ENCODE peak calls at places on chromosomes 12 and 14, in ten cellular contexts. One of them, this sample, is unnamed.

GRCh38 chr12:109777544-109777943 is 55.7 kb downstream of the TRPV4 start:
- DNase-seq in stromal cell of bone marrow: no peak
- DNase-seq in RWPE1: peak
- DNase-seq in COR-L47: peak
- DNase-seq in GM04504: peak
- DNase-seq in NCI-H1694: no peak
- DNase-seq in activated T-cell treated with anti-CD3 and anti-CD28 coated beads for 1 hour: peak
- DNase-seq in NCI-H1417: peak
- DNase-seq in CMK: peak
- DNase-seq in RWPE2: no peak
- DNase-seq in this sample: no peak

GRCh38 chr12:10033783-10034381 is 3.4 kb downstream of the CLEC9A start:
- DNase-seq in stromal cell of bone marrow: no peak
- DNase-seq in RWPE1: peak
- DNase-seq in COR-L47: no peak
- DNase-seq in GM04504: no peak
- DNase-seq in NCI-H1694: no peak
- DNase-seq in activated T-cell treated with anti-CD3 and anti-CD28 coated beads for 1 hour: no peak
- DNase-seq in NCI-H1417: peak
- DNase-seq in CMK: no peak
- DNase-seq in RWPE2: no peak
- DNase-seq in this sample: no peak

GRCh38 chr12:90791445-90791844 is 163.5 kb downstream of the CCER1 start:
- DNase-seq in stromal cell of bone marrow: no peak
- DNase-seq in RWPE1: no peak
- DNase-seq in COR-L47: no peak
- DNase-seq in GM04504: no peak
- DNase-seq in NCI-H1694: no peak
- DNase-seq in activated T-cell treated with anti-CD3 and anti-CD28 coated beads for 1 hour: no peak
- DNase-seq in NCI-H1417: no peak
- DNase-seq in CMK: no peak
- DNase-seq in RWPE2: no peak
- DNase-seq in this sample: no peak

GRCh38 chr12:58916891-58917570 is 3.3 kb downstream of the LRIG3 start:
- DNase-seq in stromal cell of bone marrow: peak
- DNase-seq in RWPE1: no peak
- DNase-seq in COR-L47: no peak
- DNase-seq in GM04504: peak
- DNase-seq in NCI-H1694: no peak
- DNase-seq in activated T-cell treated with anti-CD3 and anti-CD28 coated beads for 1 hour: no peak
- DNase-seq in NCI-H1417: peak
- DNase-seq in CMK: no peak
- DNase-seq in RWPE2: no peak
- DNase-seq in this sample: no peak

GRCh38 chr12:68623984-68624383 is 13.3 kb downstream of the RAP1B start:
- DNase-seq in stromal cell of bone marrow: no peak
- DNase-seq in RWPE1: no peak
- DNase-seq in COR-L47: no peak
- DNase-seq in GM04504: peak
- DNase-seq in NCI-H1694: no peak
- DNase-seq in activated T-cell treated with anti-CD3 and anti-CD28 coated beads for 1 hour: no peak
- DNase-seq in NCI-H1417: no peak
- DNase-seq in CMK: no peak
- DNase-seq in RWPE2: no peak
- DNase-seq in this sample: no peak

GRCh38 chr12:6604254-6605029 is 2.7 kb downstream of the CHD4 start:
- DNase-seq in stromal cell of bone marrow: no peak
- DNase-seq in RWPE1: no peak
- DNase-seq in COR-L47: no peak
- DNase-seq in GM04504: no peak
- DNase-seq in NCI-H1694: no peak
- DNase-seq in activated T-cell treated with anti-CD3 and anti-CD28 coated beads for 1 hour: no peak
- DNase-seq in NCI-H1417: no peak
- DNase-seq in CMK: no peak
- DNase-seq in RWPE2: no peak
- DNase-seq in this sample: no peak

GRCh38 chr14:24741871-24742270 is 107.9 kb upstream of the GZMB start:
- DNase-seq in stromal cell of bone marrow: peak
- DNase-seq in RWPE1: no peak
- DNase-seq in COR-L47: no peak
- DNase-seq in GM04504: no peak
- DNase-seq in NCI-H1694: no peak
- DNase-seq in activated T-cell treated with anti-CD3 and anti-CD28 coated beads for 1 hour: no peak
- DNase-seq in NCI-H1417: no peak
- DNase-seq in CMK: no peak
- DNase-seq in RWPE2: no peak
- DNase-seq in this sample: no peak

GRCh38 chr14:36661506-36662257 is at the start of gene PAX9:
- DNase-seq in stromal cell of bone marrow: peak
- DNase-seq in RWPE1: peak
- DNase-seq in COR-L47: peak
- DNase-seq in GM04504: peak
- DNase-seq in NCI-H1694: peak
- DNase-seq in activated T-cell treated with anti-CD3 and anti-CD28 coated beads for 1 hour: no peak
- DNase-seq in NCI-H1417: peak
- DNase-seq in CMK: peak
- DNase-seq in RWPE2: peak
- DNase-seq in this sample: peak

GRCh38 chr14:68800361-68800760 is 7.5 kb upstream of the ZFP36L1 start:
- DNase-seq in stromal cell of bone marrow: no peak
- DNase-seq in RWPE1: no peak
- DNase-seq in COR-L47: no peak
- DNase-seq in GM04504: no peak
- DNase-seq in NCI-H1694: no peak
- DNase-seq in activated T-cell treated with anti-CD3 and anti-CD28 coated beads for 1 hour: no peak
- DNase-seq in NCI-H1417: no peak
- DNase-seq in CMK: no peak
- DNase-seq in RWPE2: peak
- DNase-seq in this sample: no peak

GRCh38 chr14:33207467-33208015 is 268.9 kb downstream of the NPAS3 start:
- DNase-seq in stromal cell of bone marrow: no peak
- DNase-seq in RWPE1: no peak
- DNase-seq in COR-L47: no peak
- DNase-seq in GM04504: no peak
- DNase-seq in NCI-H1694: no peak
- DNase-seq in activated T-cell treated with anti-CD3 and anti-CD28 coated beads for 1 hour: no peak
- DNase-seq in NCI-H1417: peak
- DNase-seq in CMK: no peak
- DNase-seq in RWPE2: no peak
- DNase-seq in this sample: peak

GRCh38 chr12:54167500-54167896 is 21.3 kb downstream of the SMUG1 start:
- DNase-seq in stromal cell of bone marrow: no peak
- DNase-seq in RWPE1: no peak
- DNase-seq in COR-L47: no peak
- DNase-seq in GM04504: no peak
- DNase-seq in NCI-H1694: no peak
- DNase-seq in activated T-cell treated with anti-CD3 and anti-CD28 coated beads for 1 hour: no peak
- DNase-seq in NCI-H1417: no peak
- DNase-seq in CMK: no peak
- DNase-seq in RWPE2: no peak
- DNase-seq in this sample: no peak

GRCh38 chr12:89225808-89226368 is 126.4 kb downstream of the DUSP6 start:
- DNase-seq in stromal cell of bone marrow: peak
- DNase-seq in RWPE1: peak
- DNase-seq in COR-L47: no peak
- DNase-seq in GM04504: peak
- DNase-seq in NCI-H1694: no peak
- DNase-seq in activated T-cell treated with anti-CD3 and anti-CD28 coated beads for 1 hour: no peak
- DNase-seq in NCI-H1417: peak
- DNase-seq in CMK: no peak
- DNase-seq in RWPE2: peak
- DNase-seq in this sample: no peak

GRCh38 chr12:3216726-3217682 is 139.8 kb downstream of the TSPAN9 start:
- DNase-seq in stromal cell of bone marrow: peak
- DNase-seq in RWPE1: peak
- DNase-seq in COR-L47: no peak
- DNase-seq in GM04504: peak
- DNase-seq in NCI-H1694: no peak
- DNase-seq in activated T-cell treated with anti-CD3 and anti-CD28 coated beads for 1 hour: no peak
- DNase-seq in NCI-H1417: no peak
- DNase-seq in CMK: no peak
- DNase-seq in RWPE2: peak
- DNase-seq in this sample: no peak

GRCh38 chr12:98399532-98399931 is 115.9 kb upstream of the TMPO start:
- DNase-seq in stromal cell of bone marrow: peak
- DNase-seq in RWPE1: peak
- DNase-seq in COR-L47: peak
- DNase-seq in GM04504: peak
- DNase-seq in NCI-H1694: no peak
- DNase-seq in activated T-cell treated with anti-CD3 and anti-CD28 coated beads for 1 hour: peak
- DNase-seq in NCI-H1417: peak
- DNase-seq in CMK: peak
- DNase-seq in RWPE2: no peak
- DNase-seq in this sample: no peak

GRCh38 chr12:49784756-49785409 is 43.3 kb downstream of the NCKAP5L start:
- DNase-seq in stromal cell of bone marrow: no peak
- DNase-seq in RWPE1: no peak
- DNase-seq in COR-L47: no peak
- DNase-seq in GM04504: no peak
- DNase-seq in NCI-H1694: no peak
- DNase-seq in activated T-cell treated with anti-CD3 and anti-CD28 coated beads for 1 hour: no peak
- DNase-seq in NCI-H1417: no peak
- DNase-seq in CMK: no peak
- DNase-seq in RWPE2: no peak
- DNase-seq in this sample: no peak

GRCh38 chr14:67413806-67414769 is 2.1 kb upstream of the PLEK2 start:
- DNase-seq in stromal cell of bone marrow: peak
- DNase-seq in RWPE1: peak
- DNase-seq in COR-L47: no peak
- DNase-seq in GM04504: peak
- DNase-seq in NCI-H1694: no peak
- DNase-seq in activated T-cell treated with anti-CD3 and anti-CD28 coated beads for 1 hour: no peak
- DNase-seq in NCI-H1417: no peak
- DNase-seq in CMK: no peak
- DNase-seq in RWPE2: peak
- DNase-seq in this sample: no peak

GRCh38 chr12:4483885-4484823 is 38.5 kb upstream of the FGF6 start:
- DNase-seq in stromal cell of bone marrow: no peak
- DNase-seq in RWPE1: peak
- DNase-seq in COR-L47: no peak
- DNase-seq in GM04504: no peak
- DNase-seq in NCI-H1694: no peak
- DNase-seq in activated T-cell treated with anti-CD3 and anti-CD28 coated beads for 1 hour: no peak
- DNase-seq in NCI-H1417: peak
- DNase-seq in CMK: no peak
- DNase-seq in RWPE2: no peak
- DNase-seq in this sample: no peak

GRCh38 chr12:15774819-15775218 is 14.4 kb downstream of the EPS8 start:
- DNase-seq in stromal cell of bone marrow: no peak
- DNase-seq in RWPE1: no peak
- DNase-seq in COR-L47: no peak
- DNase-seq in GM04504: no peak
- DNase-seq in NCI-H1694: no peak
- DNase-seq in activated T-cell treated with anti-CD3 and anti-CD28 coated beads for 1 hour: no peak
- DNase-seq in NCI-H1417: peak
- DNase-seq in CMK: no peak
- DNase-seq in RWPE2: no peak
- DNase-seq in this sample: no peak

GRCh38 chr12:17928708-17929366 is 161.2 kb downstream of the RERGL start:
- DNase-seq in stromal cell of bone marrow: peak
- DNase-seq in RWPE1: peak
- DNase-seq in COR-L47: peak
- DNase-seq in GM04504: no peak
- DNase-seq in NCI-H1694: peak
- DNase-seq in activated T-cell treated with anti-CD3 and anti-CD28 coated beads for 1 hour: no peak
- DNase-seq in NCI-H1417: peak
- DNase-seq in CMK: no peak
- DNase-seq in RWPE2: no peak
- DNase-seq in this sample: no peak

GRCh38 chr14:73153272-73153671 is 17.0 kb downstream of the PSEN1 start:
- DNase-seq in stromal cell of bone marrow: peak
- DNase-seq in RWPE1: no peak
- DNase-seq in COR-L47: no peak
- DNase-seq in GM04504: no peak
- DNase-seq in NCI-H1694: no peak
- DNase-seq in activated T-cell treated with anti-CD3 and anti-CD28 coated beads for 1 hour: no peak
- DNase-seq in NCI-H1417: no peak
- DNase-seq in CMK: no peak
- DNase-seq in RWPE2: no peak
- DNase-seq in this sample: no peak

GRCh38 chr12:66740257-66740656 is 61.4 kb upstream of the GRIP1 start:
- DNase-seq in stromal cell of bone marrow: no peak
- DNase-seq in RWPE1: no peak
- DNase-seq in COR-L47: peak
- DNase-seq in GM04504: no peak
- DNase-seq in NCI-H1694: no peak
- DNase-seq in activated T-cell treated with anti-CD3 and anti-CD28 coated beads for 1 hour: no peak
- DNase-seq in NCI-H1417: peak
- DNase-seq in CMK: no peak
- DNase-seq in RWPE2: no peak
- DNase-seq in this sample: no peak